ENCODE peak calls at places on chromosomes 12 and 14, in five cellular contexts. S is GM12892, Y is Peyer's patch, V is IMR-90, K is HCT116. Z is an unnamed sample.

GRCh38 chr14:22466520-22466919 is 122.5 kb downstream of the DAD1 start:
- DNase-seq in K (no peak), Y (no peak), S (peak), V (peak), Z (no peak)

GRCh38 chr14:59199614-59200013 is 11.1 kb downstream of the DAAM1 start:
- DNase-seq in K (no peak), Y (no peak), S (no peak), V (no peak), Z (no peak)

GRCh38 chr14:89952581-89952980 is 1.9 kb downstream of the EFCAB11 start:
- DNase-seq in V (no peak), S (no peak), Y (no peak), K (no peak), Z (no peak)

GRCh38 chr14:49586673-49587460 is 687 bp upstream of the RPS29 start:
- DNase-seq in Y (peak), K (peak), S (no peak), V (peak), Z (peak)

GRCh38 chr14:22122227-22123187 is 448.9 kb upstream of the OR4E1 start:
- DNase-seq in K (no peak), V (peak), S (no peak), Y (no peak), Z (no peak)

GRCh38 chr12:20547788-20548575 is 147.2 kb upstream of the SLCO1C1 start:
- DNase-seq in K (no peak), S (no peak), Y (no peak), V (peak), Z (no peak)

GRCh38 chr14:30283822-30284446 is 275.0 kb upstream of the G2E3 start:
- DNase-seq in K (peak), Y (no peak), S (no peak), V (peak), Z (peak)

GRCh38 chr14:92317511-92317910 is 5.5 kb upstream of the SLC24A4 start:
- DNase-seq in S (no peak), K (no peak), V (peak), Y (no peak), Z (no peak)

GRCh38 chr14:101072945-101073597 is 169.5 kb upstream of the RTL1 start:
- DNase-seq in K (peak), S (no peak), Y (peak), V (peak), Z (no peak)

GRCh38 chr14:72521045-72521444 is 372.9 kb downstream of the DPF3 start:
- DNase-seq in S (no peak), K (no peak), Y (no peak), V (no peak), Z (no peak)
- TF ChIP-seq POLR2A in S (no peak), K (no peak), Y (no peak), V (no peak), Z (no peak)

GRCh38 chr12:96397756-96398421 is 2.4 kb downstream of the CDK17 start:
- DNase-seq in K (no peak), Y (no peak), V (peak), S (no peak), Z (peak)

GRCh38 chr12:96400631-96401060 is 407 bp upstream of the CDK17 start:
- DNase-seq in V (peak), K (no peak), S (no peak), Y (no peak), Z (no peak)

GRCh38 chr12:96398422-96399080 is 1.7 kb downstream of the CDK17 start:
- DNase-seq in S (no peak), Y (no peak), V (peak), K (no peak), Z (peak)

GRCh38 chr12:96399919-96400630 is at the start of gene CDK17:
- DNase-seq in V (peak), Y (peak), S (peak), K (peak), Z (peak)

DNA sequence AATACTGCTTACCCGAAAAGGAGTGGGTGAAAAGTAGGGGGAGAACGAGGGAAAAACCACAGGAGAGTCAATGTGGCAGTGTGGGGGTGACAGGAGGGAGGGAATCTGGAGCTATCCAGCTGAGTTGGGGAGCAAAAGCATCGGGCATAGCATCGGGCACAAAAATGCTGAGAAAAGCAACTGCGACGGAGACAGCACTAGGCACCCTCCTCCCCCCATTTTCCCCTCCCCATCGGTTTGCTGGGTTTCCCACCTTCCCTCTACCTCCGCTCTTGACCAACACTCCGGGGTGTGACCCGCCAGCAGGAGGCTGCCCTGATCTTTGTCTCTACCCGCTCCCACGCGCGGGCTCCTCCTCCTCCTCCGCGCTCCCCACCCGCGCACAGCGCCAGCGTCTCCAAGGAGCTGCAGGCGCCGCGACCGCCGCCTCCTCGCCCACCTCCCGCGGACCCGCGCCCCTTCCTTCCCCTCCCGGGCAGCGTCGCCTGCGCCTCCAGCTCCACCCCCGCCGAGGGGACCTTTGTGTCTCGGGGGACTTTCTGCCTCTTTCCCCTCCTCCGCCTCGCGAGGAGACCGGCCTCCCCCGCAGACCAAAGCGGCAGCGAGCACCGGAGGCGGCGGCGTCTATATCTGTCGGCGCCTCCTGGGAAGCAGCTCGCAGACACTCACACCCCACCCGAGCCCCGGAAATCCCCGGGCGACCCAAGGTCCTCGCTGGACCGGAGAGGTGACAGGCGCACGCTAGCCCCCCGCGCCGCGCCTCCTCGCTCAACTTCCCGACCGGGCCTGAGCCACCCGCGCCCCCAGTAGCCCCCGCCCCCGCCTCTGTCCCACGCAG is 939 bp downstream of the CDK17 start:
- DNase-seq in V (peak), S (peak), Y (peak), K (no peak), Z (peak)
- TF ChIP-seq POLR2A in V (peak), S (peak), Y (peak), K (no peak), Z (peak)

GRCh38 chr12:68521321-68521839 is 89.3 kb upstream of the RAP1B start:
- DNase-seq in S (no peak), Y (no peak), K (no peak), V (peak), Z (no peak)
- TF ChIP-seq POLR2A in S (no peak), Y (no peak), K (no peak), V (no peak), Z (no peak)

GRCh38 chr12:132710422-132711168 is at the start of gene PGAM5:
- DNase-seq in Y (peak), V (peak), S (peak), K (peak), Z (peak)
- TF ChIP-seq POLR2A in Y (peak), V (peak), S (peak), K (no peak), Z (peak)

GRCh38 chr12:53380104-53380796 is at the start of gene SP1:
- DNase-seq in Y (peak), V (peak), K (peak), S (peak), Z (peak)
- TF ChIP-seq POLR2A in Y (peak), V (peak), K (no peak), S (peak), Z (no peak)

GRCh38 chr12:132831771-132832170 is 3.1 kb upstream of the GOLGA3 start:
- DNase-seq in K (no peak), V (no peak), S (no peak), Y (no peak), Z (no peak)

GRCh38 chr12:132828706-132829534 is at the start of gene GOLGA3:
- DNase-seq in S (peak), V (peak), Y (peak), K (peak), Z (peak)

GRCh38 chr12:132825089-132825488 is 3.6 kb downstream of the GOLGA3 start:
- DNase-seq in K (no peak), Y (no peak), V (no peak), S (no peak), Z (no peak)

GRCh38 chr12:132825861-132826260 is 2.8 kb downstream of the GOLGA3 start:
- DNase-seq in K (no peak), S (no peak), V (no peak), Y (no peak), Z (no peak)

GRCh38 chr12:132827763-132828703 is 636 bp downstream of the GOLGA3 start:
- DNase-seq in K (no peak), Y (no peak), V (peak), S (peak), Z (peak)
- TF ChIP-seq POLR2A in K (no peak), Y (no peak), V (no peak), S (no peak), Z (no peak)

GRCh38 chr14:39733741-39734140 is 301.5 kb upstream of the FBXO33 start:
- DNase-seq in K (no peak), Y (no peak), S (no peak), V (no peak), Z (no peak)

GRCh38 chr14:39739796-39740195 is 307.6 kb upstream of the FBXO33 start:
- DNase-seq in V (no peak), S (no peak), K (no peak), Y (no peak), Z (no peak)

GRCh38 chr14:39731912-39732311 is 299.7 kb upstream of the FBXO33 start:
- DNase-seq in Y (no peak), K (peak), V (no peak), S (no peak), Z (peak)

DNA sequence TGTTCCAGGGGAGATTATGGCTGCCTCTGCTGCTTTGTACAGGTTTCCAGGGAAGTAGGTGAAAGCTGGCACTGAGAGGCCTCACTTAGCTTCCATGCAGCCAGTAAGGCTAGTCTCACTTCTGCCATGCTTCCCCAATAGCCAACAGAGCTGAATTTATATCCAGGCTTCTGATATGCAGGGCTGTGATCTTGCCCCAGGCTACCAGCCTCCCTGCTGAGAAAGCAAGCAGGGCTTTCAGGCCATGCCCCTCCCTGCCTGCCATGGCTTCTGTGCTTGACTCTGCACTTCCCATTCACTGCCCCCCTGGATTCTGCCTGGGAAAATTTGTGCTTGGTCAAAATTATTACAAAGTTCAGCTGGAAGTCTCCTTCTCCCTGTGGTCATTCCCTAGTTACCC is 302.1 kb upstream of the FBXO33 start:
- DNase-seq in V (no peak), K (no peak), Y (no peak), S (no peak), Z (no peak)
- TF ChIP-seq POLR2A in V (no peak), K (no peak), Y (no peak), S (no peak), Z (no peak)

DNA sequence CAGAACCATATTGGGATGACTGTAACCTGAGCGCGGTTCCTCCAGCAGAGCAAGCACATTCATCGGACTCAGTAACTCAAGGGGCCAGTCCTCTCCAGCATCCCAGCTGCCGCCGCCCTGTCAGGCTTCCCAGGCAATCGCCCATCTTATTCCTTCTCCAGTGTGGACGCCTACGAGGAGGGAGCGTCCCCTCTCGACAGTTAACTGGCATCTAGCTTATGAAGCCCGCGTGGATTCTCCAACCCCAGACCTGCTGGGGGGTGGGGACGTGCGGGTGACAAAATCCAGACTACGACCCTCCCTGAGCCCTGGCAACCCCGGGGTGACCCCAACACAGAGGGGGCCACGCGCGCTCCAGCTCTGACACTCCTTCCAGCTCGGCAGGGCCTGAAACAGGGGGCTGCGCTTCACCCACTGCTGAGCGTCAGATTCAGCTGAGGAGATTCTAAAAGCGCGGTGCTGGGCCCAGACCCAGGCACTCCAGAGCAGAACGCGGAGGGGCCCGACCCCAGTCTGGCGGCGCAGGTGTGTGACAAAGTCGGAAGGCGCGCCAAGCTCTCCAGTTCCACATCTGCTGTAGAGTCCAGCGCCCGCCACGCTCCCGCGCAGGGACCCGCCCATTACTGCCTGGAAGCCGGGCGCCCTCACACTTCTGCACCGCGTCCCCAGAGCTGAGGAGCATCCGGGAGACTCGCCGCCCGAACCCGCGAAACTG is 43.9 kb upstream of the ESR2 start:
- DNase-seq in V (peak), K (no peak), Y (peak), S (peak), Z (peak)
- TF ChIP-seq POLR2A in V (no peak), K (peak), Y (no peak), S (peak), Z (peak)